ENCODE peak calls at places on chromosome 22, in six cellular contexts. One of them, this sample, is unnamed.

GRCh38 chr22:29351891-29352290 is 36.4 kb upstream of the RASL10A start:
- DNase-seq in stimulated activated CD8-positive, alpha-beta memory T cell treated with anti-CD3 and anti-CD28 coated beads, Interleukin-15, amount 100 ng/mL, for 4 hours: no peak
- DNase-seq in uterus: no peak
- DNase-seq in IMR-90: no peak
- DNase-seq in thoracic aorta: no peak
- DNase-seq in A172: no peak
- DNase-seq in this sample: no peak

GRCh38 chr22:30074147-30074546 is 6.1 kb upstream of the HORMAD2 start:
- DNase-seq in stimulated activated CD8-positive, alpha-beta memory T cell treated with anti-CD3 and anti-CD28 coated beads, Interleukin-15, amount 100 ng/mL, for 4 hours: no peak
- DNase-seq in uterus: no peak
- DNase-seq in IMR-90: no peak
- DNase-seq in thoracic aorta: no peak
- DNase-seq in A172: no peak
- DNase-seq in this sample: no peak

GRCh38 chr22:35538801-35539321 is 1.8 kb upstream of the RASD2 start:
- DNase-seq in stimulated activated CD8-positive, alpha-beta memory T cell treated with anti-CD3 and anti-CD28 coated beads, Interleukin-15, amount 100 ng/mL, for 4 hours: no peak
- DNase-seq in uterus: no peak
- DNase-seq in IMR-90: no peak
- DNase-seq in thoracic aorta: no peak
- DNase-seq in A172: no peak
- DNase-seq in this sample: no peak

GRCh38 chr22:31561238-31561887 is 65.0 kb downstream of the SFI1 start:
- DNase-seq in stimulated activated CD8-positive, alpha-beta memory T cell treated with anti-CD3 and anti-CD28 coated beads, Interleukin-15, amount 100 ng/mL, for 4 hours: no peak
- DNase-seq in uterus: peak; percentile 63
- DNase-seq in IMR-90: peak; percentile 77
- DNase-seq in thoracic aorta: peak; percentile 26
- DNase-seq in A172: peak; percentile 66
- DNase-seq in this sample: no peak

GRCh38 chr22:34973926-34974325 is 92.0 kb upstream of the ISX start:
- DNase-seq in stimulated activated CD8-positive, alpha-beta memory T cell treated with anti-CD3 and anti-CD28 coated beads, Interleukin-15, amount 100 ng/mL, for 4 hours: no peak
- DNase-seq in uterus: no peak
- DNase-seq in IMR-90: no peak
- DNase-seq in thoracic aorta: no peak
- DNase-seq in A172: no peak
- DNase-seq in this sample: no peak

GRCh38 chr22:36184433-36185035 is 17.1 kb downstream of the APOL4 start:
- DNase-seq in stimulated activated CD8-positive, alpha-beta memory T cell treated with anti-CD3 and anti-CD28 coated beads, Interleukin-15, amount 100 ng/mL, for 4 hours: no peak
- DNase-seq in uterus: peak; percentile 51
- DNase-seq in IMR-90: no peak
- DNase-seq in thoracic aorta: no peak
- DNase-seq in A172: no peak
- DNase-seq in this sample: no peak

GRCh38 chr22:43293661-43294392 is 49.3 kb downstream of the SCUBE1 start:
- DNase-seq in stimulated activated CD8-positive, alpha-beta memory T cell treated with anti-CD3 and anti-CD28 coated beads, Interleukin-15, amount 100 ng/mL, for 4 hours: no peak
- DNase-seq in uterus: peak; percentile 61
- DNase-seq in IMR-90: peak; percentile 60
- DNase-seq in thoracic aorta: no peak
- DNase-seq in A172: peak; percentile 31
- DNase-seq in this sample: no peak

GRCh38 chr22:50476819-50477344 is 2.0 kb upstream of the SBF1 start:
- DNase-seq in stimulated activated CD8-positive, alpha-beta memory T cell treated with anti-CD3 and anti-CD28 coated beads, Interleukin-15, amount 100 ng/mL, for 4 hours: no peak
- DNase-seq in uterus: no peak
- DNase-seq in IMR-90: no peak
- DNase-seq in thoracic aorta: no peak
- DNase-seq in A172: no peak
- DNase-seq in this sample: no peak

This sample was measured in SIG-M5.